ENCODE peak calls at places on chromosome 4, in five cellular contexts. A is Peyer's patch, W is WERI-Rb-1, I is breast epithelium, K is hepatocyte. H is an unnamed sample.

GRCh38 chr4:169266081-169266480 is 4.7 kb downstream of the SH3RF1 start:
- DNase-seq in K (no peak), W (no peak), I (no peak), A (no peak), H (peak; percentile 21)

GRCh38 chr4:82739292-82740190 is 59.1 kb downstream of the SCD5 start:
- DNase-seq in I (no peak), W (peak; percentile 70), A (peak; percentile 71), K (peak; percentile 77), H (peak; percentile 75)

GRCh38 chr4:4655901-4656300 is 114.1 kb upstream of the STX18 start:
- DNase-seq in W (no peak), A (no peak), K (no peak), I (no peak), H (no peak)

GRCh38 chr4:118034061-118034785 is at the start of gene NDST3:
- DNase-seq in I (peak; percentile 27), A (no peak), K (peak; percentile 79), W (peak; percentile 90), H (peak; percentile 58)

GRCh38 chr4:176875026-176875425 is 82.3 kb upstream of the VEGFC start:
- DNase-seq in I (no peak), A (no peak), K (no peak), W (no peak), H (no peak)

GRCh38 chr4:174244441-174244840 is 39.0 kb downstream of the FBXO8 start:
- DNase-seq in K (no peak), W (no peak), A (no peak), I (no peak), H (no peak)

GRCh38 chr4:25801594-25801993 is 61.2 kb downstream of the SEL1L3 start:
- DNase-seq in K (no peak), I (no peak), W (no peak), A (no peak), H (no peak)

GRCh38 chr4:64882311-64883086 is 473.2 kb upstream of the TECRL start:
- DNase-seq in I (no peak), W (peak; percentile 65), A (no peak), K (no peak), H (no peak)

GRCh38 chr4:139603576-139604387 is 47.8 kb upstream of the SETD7 start:
- DNase-seq in K (peak; percentile 80), A (peak; percentile 57), I (no peak), W (peak; percentile 53), H (peak; percentile 67)

GRCh38 chr4:93359609-93360008 is 468.9 kb upstream of the ATOH1 start:
- DNase-seq in I (no peak), A (no peak), W (no peak), K (no peak), H (no peak)

GRCh38 chr4:16056681-16057400 is 27.0 kb downstream of the PROM1 start:
- DNase-seq in K (no peak), A (no peak), W (peak; percentile 75), I (no peak), H (no peak)

GRCh38 chr4:178198691-178199090 is 756.5 kb upstream of the AGA start:
- DNase-seq in K (no peak), W (no peak), A (no peak), I (no peak), H (no peak)
- H3K36me3 ChIP-seq in K (no peaks in the 10 kb centered on the region), W (no peaks in the 10 kb centered on the region), A (no peaks in the 10 kb centered on the region), I (no peaks in the 10 kb centered on the region), H (no peaks in the 10 kb centered on the region)

GRCh38 chr4:88672987-88673386 is 24.6 kb downstream of the NAP1L5 start:
- DNase-seq in A (no peak), W (peak; percentile 28), I (no peak), K (peak; percentile 47), H (peak; percentile 50)
- TF ChIP-seq CTCF in A (no peak), W (peak; percentile 66), I (peak; percentile 27), K (peak; percentile 59), H (peak; percentile 72)

DNA sequence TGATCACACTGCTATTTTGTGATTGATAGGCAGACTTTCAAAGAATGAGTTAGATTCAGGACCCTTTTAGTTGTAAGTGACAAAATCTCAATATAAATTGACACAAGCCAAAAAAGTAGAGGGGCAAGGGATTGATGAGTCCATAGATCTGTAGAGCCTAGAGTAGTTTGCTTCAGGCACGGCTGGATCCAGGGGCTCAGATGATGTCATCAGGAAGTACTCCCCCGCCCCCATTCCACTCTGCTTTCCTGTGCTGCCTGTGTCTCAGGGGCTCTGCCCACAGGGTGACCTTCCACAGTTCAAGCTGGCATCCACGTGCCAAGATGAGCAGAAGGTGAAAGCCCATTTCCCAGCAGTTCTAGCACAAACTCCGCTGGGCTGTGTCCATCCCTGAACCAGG is 13.6 kb downstream of the WFS1 start:
- DNase-seq in A (no peak), K (no peak), W (no peak), I (no peak), H (no peak)
- H3K36me3 ChIP-seq in A (no peaks in the 10 kb centered on the region), K (no peaks in the 10 kb centered on the region), W (peaks cover 29% of the 10 kb centered on the region), I (no peaks in the 10 kb centered on the region), H (no peaks in the 10 kb centered on the region)

DNA sequence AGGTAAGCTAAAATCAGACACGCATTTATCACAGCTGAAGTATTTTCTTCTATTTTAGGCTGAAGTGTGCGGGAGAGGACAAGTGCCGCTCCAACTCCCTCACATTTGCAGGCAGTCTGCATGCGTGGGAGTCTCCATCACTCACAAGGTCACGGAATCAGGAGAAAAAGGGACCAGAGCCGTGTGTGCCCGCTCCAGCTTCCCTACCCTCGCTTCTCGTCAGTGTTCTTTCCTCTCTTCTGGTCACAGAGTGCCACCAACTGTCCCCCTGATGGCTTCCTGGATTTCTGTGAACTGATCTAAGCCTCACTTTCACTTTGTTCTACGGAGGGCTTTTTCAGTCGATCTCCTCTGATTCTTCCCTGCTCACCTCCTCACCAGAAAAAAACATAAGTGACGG is 407.3 kb upstream of the AADAT start:
- DNase-seq in K (no peak), I (no peak), A (no peak), W (peak; percentile 18), H (no peak)
- TF ChIP-seq CTCF in K (no peak), I (no peak), A (no peak), W (no peak), H (no peak)

GRCh38 chr4:6023766-6024165 is 5.5 kb upstream of the C4orf50 start:
- DNase-seq in K (no peak), A (no peak), I (no peak), W (no peak), H (no peak)
- H3K36me3 ChIP-seq in K (no peaks in the 10 kb centered on the region), A (no peaks in the 10 kb centered on the region), I (no peaks in the 10 kb centered on the region), W (no peaks in the 10 kb centered on the region), H (no peaks in the 10 kb centered on the region)

GRCh38 chr4:23614284-23614892 is 275.5 kb downstream of the PPARGC1A start:
- DNase-seq in A (no peak), K (peak; percentile 57), W (peak; percentile 37), I (no peak), H (peak; percentile 34)
- TF ChIP-seq CTCF in A (no peak), K (peak; percentile 41), W (peak; percentile 72), I (no peak), H (peak; percentile 26)

DNA sequence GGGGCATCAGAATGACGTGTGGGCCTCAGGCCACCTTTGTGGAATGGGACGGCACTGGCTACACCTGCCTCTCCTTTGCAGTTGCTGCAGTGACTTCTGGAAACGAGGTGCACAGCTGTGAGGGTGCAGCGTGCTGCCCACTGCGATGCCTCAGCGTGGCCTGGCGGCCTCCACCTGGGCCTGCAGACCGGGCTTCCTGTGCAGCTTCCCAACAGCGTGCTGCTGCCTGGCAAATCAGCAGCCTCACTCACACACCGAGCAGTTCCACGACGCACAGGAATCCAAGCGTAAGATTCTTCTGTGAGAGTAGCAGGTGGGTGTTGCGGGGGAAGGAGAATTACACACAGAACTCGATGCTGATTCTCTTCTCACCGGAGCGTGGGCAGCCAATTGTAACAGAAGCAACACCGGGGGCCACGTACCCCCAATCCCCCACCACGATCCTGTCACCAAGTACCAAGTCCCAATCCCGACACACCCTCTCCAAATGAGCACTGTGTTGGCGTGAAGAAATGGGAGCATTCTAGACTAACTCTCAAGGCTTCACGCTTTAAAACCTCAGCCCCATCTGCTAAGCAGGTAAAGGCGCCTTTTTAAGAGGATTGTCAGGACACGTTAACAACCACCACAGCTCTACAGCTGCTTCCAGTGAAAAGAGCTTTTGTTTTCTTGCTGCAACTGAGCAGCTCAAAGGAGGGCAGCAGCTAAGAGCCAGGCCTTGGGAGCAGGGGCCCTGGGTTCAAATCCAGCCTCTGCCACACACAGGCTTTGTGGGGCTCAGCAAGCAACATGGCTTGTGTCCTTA is 16.9 kb downstream of the WDR1 start:
- DNase-seq in K (no peak), A (no peak), I (no peak), W (peak; percentile 83), H (no peak)
- H3K36me3 ChIP-seq in K (no peaks in the 10 kb centered on the region), A (peaks cover 2% of the 10 kb centered on the region), I (no peaks in the 10 kb centered on the region), W (peaks cover 79% of the 10 kb centered on the region), H (no peaks in the 10 kb centered on the region)

H was measured in Caco-2.